ENCODE peak calls at places on chromosomes 2 and 18, in four cellular contexts. B is hippocampal formation, P is 8988T, O is AML-193. D is an unnamed sample.

GRCh38 chr18:52499646-52500045 is 159.6 kb downstream of the DCC start:
- DNase-seq in B (no peak), P (no peak), O (no peak), D (peak)

GRCh38 chr2:10956006-10956790 is 44.5 kb downstream of the KCNF1 start:
- DNase-seq in B (no peak), P (no peak), O (no peak), D (no peak)

GRCh38 chr2:66109419-66109818 is 325.5 kb upstream of the MEIS1 start:
- DNase-seq in B (no peak), P (no peak), O (no peak), D (no peak)

GRCh38 chr2:167188596-167188967 is 300.3 kb downstream of the XIRP2 start:
- DNase-seq in B (no peak), P (no peak), O (no peak), D (peak)

GRCh38 chr2:54572636-54573531 is 116.8 kb downstream of the SPTBN1 start:
- DNase-seq in B (no peak), P (no peak), O (no peak), D (no peak)

GRCh38 chr18:50127516-50128229 is 67.3 kb downstream of the MYO5B start:
- DNase-seq in B (no peak), P (no peak), O (no peak), D (no peak)

GRCh38 chr2:99850076-99850710 is 292.2 kb downstream of the AFF3 start:
- DNase-seq in B (no peak), P (no peak), O (no peak), D (no peak)

GRCh38 chr2:173580869-173581268 is 226.2 kb downstream of the CDCA7 start:
- DNase-seq in B (no peak), P (no peak), O (no peak), D (no peak)

GRCh38 chr2:240069846-240070245 is 16.5 kb upstream of the OR6B3 start:
- DNase-seq in B (no peak), P (no peak), O (no peak), D (no peak)

GRCh38 chr2:230067990-230068657 is 600 bp downstream of the SLC16A14 start:
- DNase-seq in B (peak), P (peak), O (peak), D (peak)

GRCh38 chr18:6414723-6415362 is at the start of gene L3MBTL4:
- DNase-seq in B (peak), P (peak), O (peak), D (peak)

GRCh38 chr2:57876313-57876712 is 170.3 kb upstream of the VRK2 start:
- DNase-seq in B (no peak), P (no peak), O (no peak), D (no peak)